ENCODE peak calls at places on chromosomes 6 and 20, in nine cellular contexts. R is osteoblast; A is neural progenitor cell; T is GM23248; Y is CD8-positive, alpha-beta T cell; K is heart right ventricle; G is neuronal stem cell; C is PC-9; V is pancreas. U is an unnamed sample.

GRCh38 chr6:56787209-56787608 is 144.5 kb upstream of the DST start:
- DNase-seq in R (no peak), A (no peak), T (no peak), Y (no peak), K (no peak), G (no peak), C (no peak), V (no peak), U (no peak)

GRCh38 chr20:47521059-47521808 is 19.5 kb downstream of the NCOA3 start:
- DNase-seq in R (no peak), A (peak; percentile 43), T (no peak), Y (no peak), K (no peak), G (no peak), C (no peak), V (no peak), U (no peak)

GRCh38 chr20:57570145-57570850 is 9.4 kb downstream of the PCK1 start:
- DNase-seq in R (peak; percentile 13), A (no peak), T (no peak), Y (no peak), K (no peak), G (no peak), C (no peak), V (no peak), U (no peak)

GRCh38 chr20:35091808-35092523 is 641 bp downstream of the TRPC4AP start:
- DNase-seq in R (peak; percentile 52), A (peak; percentile 16), T (peak; percentile 67), Y (no peak), K (no peak), G (no peak), C (no peak), V (no peak), U (no peak)

GRCh38 chr6:131754088-131754487 is 43.3 kb upstream of the CTAGE9 start:
- DNase-seq in R (peak; percentile 27), A (no peak), T (peak; percentile 62), Y (no peak), K (no peak), G (no peak), C (no peak), V (no peak), U (no peak)

GRCh38 chr6:169829786-169830185 is 78.4 kb downstream of the ERMARD start:
- DNase-seq in R (no peak), A (no peak), T (no peak), Y (no peak), K (no peak), G (no peak), C (no peak), V (no peak), U (no peak)

GRCh38 chr20:4457566-4458543 is 263.9 kb upstream of the PRND start:
- DNase-seq in R (no peak), A (peak; percentile 62), T (no peak), Y (no peak), K (no peak), G (peak; percentile 39), C (peak; percentile 39), V (no peak), U (no peak)

GRCh38 chr6:10884245-10884972 is 2.4 kb upstream of the SYCP2L start:
- DNase-seq in R (peak; percentile 32), A (peak; percentile 48), T (no peak), Y (no peak), K (no peak), G (peak; percentile 8), C (no peak), V (no peak), U (no peak)

GRCh38 chr6:153101461-153101860 is 29.6 kb downstream of the RGS17 start:
- DNase-seq in R (no peak), A (no peak), T (no peak), Y (no peak), K (no peak), G (no peak), C (no peak), V (no peak), U (no peak)

GRCh38 chr20:52103469-52103910 is 88.1 kb downstream of the ZFP64 start:
- DNase-seq in R (peak; percentile 88), A (peak; percentile 46), T (peak; percentile 61), Y (no peak), K (no peak), G (peak; percentile 8), C (peak; percentile 84), V (no peak), U (no peak)

GRCh38 chr6:146526192-146526591 is 17.4 kb upstream of the RAB32 start:
- DNase-seq in R (no peak), A (no peak), T (peak; percentile 44), Y (no peak), K (no peak), G (no peak), C (no peak), V (no peak), U (no peak)

GRCh38 chr6:152146385-152146784 is 338.9 kb downstream of the ESR1 start:
- DNase-seq in R (peak; percentile 92), A (no peak), T (peak; percentile 89), Y (no peak), K (no peak), G (no peak), C (no peak), V (no peak), U (no peak)

GRCh38 chr20:17854307-17854903 is 114.2 kb downstream of the SNX5 start:
- DNase-seq in R (peak; percentile 86), A (peak; percentile 44), T (peak; percentile 57), Y (no peak), K (peak; percentile 77), G (no peak), C (peak; percentile 25), V (no peak), U (no peak)

GRCh38 chr6:15508363-15509330 is 154.2 kb downstream of the DTNBP1 start:
- DNase-seq in R (peak; percentile 52), A (no peak), T (no peak), Y (no peak), K (no peak), G (no peak), C (no peak), V (no peak), U (no peak)

GRCh38 chr20:17326096-17326495 is 99.3 kb downstream of the PCSK2 start:
- DNase-seq in R (no peak), A (no peak), T (no peak), Y (no peak), K (no peak), G (no peak), C (no peak), V (no peak), U (no peak)

GRCh38 chr6:7004581-7005297 is 103.0 kb upstream of the RREB1 start:
- DNase-seq in R (no peak), A (no peak), T (peak; percentile 21), Y (no peak), K (no peak), G (no peak), C (no peak), V (no peak), U (no peak)

GRCh38 chr20:60372822-60373221 is 414.6 kb downstream of the CDH26 start:
- DNase-seq in R (no peak), A (no peak), T (no peak), Y (no peak), K (no peak), G (no peak), C (no peak), V (no peak), U (no peak)

GRCh38 chr20:37265152-37265551 is 3.5 kb upstream of the GHRH start:
- DNase-seq in R (no peak), A (no peak), T (no peak), Y (no peak), K (no peak), G (no peak), C (no peak), V (no peak), U (no peak)

GRCh38 chr6:45438156-45438555 is 60.4 kb upstream of the SUPT3H start:
- DNase-seq in R (no peak), A (no peak), T (peak; percentile 57), Y (no peak), K (no peak), G (no peak), C (no peak), V (no peak), U (no peak)

GRCh38 chr20:34713194-34713943 is 9.2 kb downstream of the TP53INP2 start:
- DNase-seq in R (peak; percentile 98), A (no peak), T (peak; percentile 96), Y (no peak), K (peak; percentile 52), G (no peak), C (peak; percentile 66), V (no peak), U (peak; percentile 41)

GRCh38 chr20:38875170-38875993 is 50.8 kb upstream of the FAM83D start:
- DNase-seq in R (no peak), A (no peak), T (no peak), Y (peak; percentile 69), K (peak; percentile 15), G (no peak), C (no peak), V (no peak), U (peak; percentile 78)

GRCh38 chr6:39199541-39199940 is 29.7 kb downstream of the KCNK5 start:
- DNase-seq in R (no peak), A (no peak), T (no peak), Y (no peak), K (no peak), G (no peak), C (no peak), V (no peak), U (no peak)

GRCh38 chr6:12064538-12064937 is 52.4 kb downstream of the HIVEP1 start:
- DNase-seq in R (no peak), A (no peak), T (peak; percentile 8), Y (no peak), K (no peak), G (no peak), C (no peak), V (no peak), U (no peak)
- H3K4me3 ChIP-seq in R (no peak overlapping the region), A (no peak overlapping the region), T (peak overlapping the region; percentile 30), Y (no peak overlapping the region), K (no peak overlapping the region), G (no peak overlapping the region), C (no peak overlapping the region), V (no peak overlapping the region), U (no peak overlapping the region)

DNA sequence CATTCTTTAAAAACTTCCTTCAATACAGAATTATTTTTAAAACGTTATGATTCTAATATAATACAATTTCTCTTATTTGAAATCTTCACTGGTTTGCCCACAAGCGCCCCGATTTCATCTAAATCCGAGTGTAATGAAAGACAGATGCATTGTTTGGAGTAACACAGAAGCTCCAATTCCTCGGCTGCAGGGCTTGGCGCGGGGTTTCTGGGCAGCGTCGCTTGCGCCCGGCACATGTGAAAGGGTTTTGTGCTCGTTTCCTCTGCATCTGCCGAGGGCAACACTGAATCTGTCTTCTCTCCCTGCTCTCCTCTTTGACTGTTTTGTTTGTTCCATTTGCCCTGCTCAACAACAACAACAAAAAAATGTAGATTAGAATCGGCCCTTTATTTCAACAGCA is 248.6 kb upstream of the QKI start:
- DNase-seq in R (no peak), A (no peak), T (no peak), Y (no peak), K (no peak), G (no peak), C (no peak), V (no peak), U (no peak)
- H3K27ac ChIP-seq in R (no peak overlapping the region), A (no peak overlapping the region), T (no peak overlapping the region), Y (no peak overlapping the region), K (no peak overlapping the region), G (no peak overlapping the region), C (no peak overlapping the region), V (no peak overlapping the region), U (no peak overlapping the region)

GRCh38 chr20:24572140-24572539 is 102.7 kb downstream of the SYNDIG1 start:
- DNase-seq in R (no peak), A (no peak), T (no peak), Y (no peak), K (no peak), G (no peak), C (no peak), V (no peak), U (no peak)
- H3K27me3 ChIP-seq in R (peaks cover 4% of the 10 kb centered on the region), A (no peaks in the 10 kb centered on the region), T (peaks cover 3% of the 10 kb centered on the region), Y (no peaks in the 10 kb centered on the region), K (no peaks in the 10 kb centered on the region), G (no peaks in the 10 kb centered on the region), C (no peaks in the 10 kb centered on the region), V (no peaks in the 10 kb centered on the region), U (no peaks in the 10 kb centered on the region)

GRCh38 chr6:24524329-24524728 is 29.6 kb downstream of the ALDH5A1 start:
- DNase-seq in R (no peak), A (no peak), T (no peak), Y (no peak), K (no peak), G (no peak), C (no peak), V (no peak), U (no peak)
- H3K4me3 ChIP-seq in R (no peak overlapping the region), A (no peak overlapping the region), T (no peak overlapping the region), Y (no peak overlapping the region), K (no peak overlapping the region), G (no peak overlapping the region), C (no peak overlapping the region), V (no peak overlapping the region), U (no peak overlapping the region)